ENCODE peak calls at places on chromosomes 5 and 9, in nine cellular contexts. One of them, this sample, is unnamed.

GRCh38 chr9:132078369-132079356 is 1.0 kb downstream of the MED27 start:
- DNase-seq in brain microvascular endothelial cell: no peak
- DNase-seq in endothelial cell: no peak
- DNase-seq in body of pancreas: peak
- DNase-seq in T-helper 1 cell: no peak
- DNase-seq in RWPE1: peak
- DNase-seq in adrenal gland: peak
- DNase-seq in COR-L47: peak
- DNase-seq in lung microvascular endothelial cell: no peak
- DNase-seq in this sample: peak

GRCh38 chr9:117744856-117745389 is 40.7 kb downstream of the TLR4 start:
- DNase-seq in brain microvascular endothelial cell: no peak
- DNase-seq in endothelial cell: peak
- DNase-seq in body of pancreas: peak
- DNase-seq in T-helper 1 cell: no peak
- DNase-seq in RWPE1: peak
- DNase-seq in adrenal gland: no peak
- DNase-seq in COR-L47: no peak
- DNase-seq in lung microvascular endothelial cell: peak
- DNase-seq in this sample: no peak

GRCh38 chr9:113516840-113517577 is 53.5 kb downstream of the RGS3 start:
- DNase-seq in brain microvascular endothelial cell: no peak
- DNase-seq in endothelial cell: no peak
- DNase-seq in body of pancreas: no peak
- DNase-seq in T-helper 1 cell: peak
- DNase-seq in RWPE1: no peak
- DNase-seq in adrenal gland: no peak
- DNase-seq in COR-L47: no peak
- DNase-seq in lung microvascular endothelial cell: no peak
- DNase-seq in this sample: peak

GRCh38 chr9:1429328-1429727 is 379.2 kb downstream of the DMRT2 start:
- DNase-seq in brain microvascular endothelial cell: no peak
- DNase-seq in endothelial cell: peak
- DNase-seq in body of pancreas: peak
- DNase-seq in T-helper 1 cell: no peak
- DNase-seq in RWPE1: no peak
- DNase-seq in adrenal gland: no peak
- DNase-seq in COR-L47: no peak
- DNase-seq in lung microvascular endothelial cell: no peak
- DNase-seq in this sample: no peak

GRCh38 chr5:17735771-17736170 is 101.5 kb downstream of the TAF11L14 start:
- DNase-seq in brain microvascular endothelial cell: no peak
- DNase-seq in endothelial cell: no peak
- DNase-seq in body of pancreas: no peak
- DNase-seq in T-helper 1 cell: no peak
- DNase-seq in RWPE1: no peak
- DNase-seq in adrenal gland: no peak
- DNase-seq in COR-L47: no peak
- DNase-seq in lung microvascular endothelial cell: no peak
- DNase-seq in this sample: no peak

GRCh38 chr5:62779010-62779422 is 200.4 kb downstream of the LRRC70 start:
- DNase-seq in brain microvascular endothelial cell: peak
- DNase-seq in endothelial cell: peak
- DNase-seq in body of pancreas: peak
- DNase-seq in T-helper 1 cell: no peak
- DNase-seq in RWPE1: peak
- DNase-seq in adrenal gland: peak
- DNase-seq in COR-L47: peak
- DNase-seq in lung microvascular endothelial cell: peak
- DNase-seq in this sample: peak

GRCh38 chr5:96936431-96937221 is 746 bp downstream of the LNPEP start:
- DNase-seq in brain microvascular endothelial cell: no peak
- DNase-seq in endothelial cell: peak
- DNase-seq in body of pancreas: peak
- DNase-seq in T-helper 1 cell: peak
- DNase-seq in RWPE1: peak
- DNase-seq in adrenal gland: peak
- DNase-seq in COR-L47: no peak
- DNase-seq in lung microvascular endothelial cell: peak
- DNase-seq in this sample: peak

GRCh38 chr5:74765201-74765600 is 1.7 kb downstream of the GFM2 start:
- DNase-seq in brain microvascular endothelial cell: no peak
- DNase-seq in endothelial cell: no peak
- DNase-seq in body of pancreas: no peak
- DNase-seq in T-helper 1 cell: no peak
- DNase-seq in RWPE1: peak
- DNase-seq in adrenal gland: no peak
- DNase-seq in COR-L47: peak
- DNase-seq in lung microvascular endothelial cell: peak
- DNase-seq in this sample: no peak

GRCh38 chr9:79663299-79663698 is 91.5 kb downstream of the TLE4 start:
- DNase-seq in brain microvascular endothelial cell: no peak
- DNase-seq in endothelial cell: no peak
- DNase-seq in body of pancreas: no peak
- DNase-seq in T-helper 1 cell: no peak
- DNase-seq in RWPE1: no peak
- DNase-seq in adrenal gland: no peak
- DNase-seq in COR-L47: no peak
- DNase-seq in lung microvascular endothelial cell: no peak
- DNase-seq in this sample: no peak

GRCh38 chr5:120405923-120406322 is 58.2 kb upstream of the PRR16 start:
- DNase-seq in brain microvascular endothelial cell: peak
- DNase-seq in endothelial cell: no peak
- DNase-seq in body of pancreas: no peak
- DNase-seq in T-helper 1 cell: no peak
- DNase-seq in RWPE1: no peak
- DNase-seq in adrenal gland: no peak
- DNase-seq in COR-L47: no peak
- DNase-seq in lung microvascular endothelial cell: peak
- DNase-seq in this sample: peak

GRCh38 chr9:29203216-29203930 is 1630.1 kb upstream of the C9orf72 start:
- DNase-seq in brain microvascular endothelial cell: no peak
- DNase-seq in endothelial cell: no peak
- DNase-seq in body of pancreas: no peak
- DNase-seq in T-helper 1 cell: no peak
- DNase-seq in RWPE1: no peak
- DNase-seq in adrenal gland: no peak
- DNase-seq in COR-L47: no peak
- DNase-seq in lung microvascular endothelial cell: no peak
- DNase-seq in this sample: no peak

GRCh38 chr5:15929616-15930303 is 249.8 kb downstream of the MARCHF11 start:
- DNase-seq in brain microvascular endothelial cell: no peak
- DNase-seq in endothelial cell: no peak
- DNase-seq in body of pancreas: no peak
- DNase-seq in T-helper 1 cell: no peak
- DNase-seq in RWPE1: no peak
- DNase-seq in adrenal gland: no peak
- DNase-seq in COR-L47: no peak
- DNase-seq in lung microvascular endothelial cell: no peak
- DNase-seq in this sample: no peak

GRCh38 chr5:170284231-170284630 is 13.3 kb downstream of the LCP2 start:
- DNase-seq in brain microvascular endothelial cell: no peak
- DNase-seq in endothelial cell: no peak
- DNase-seq in body of pancreas: no peak
- DNase-seq in T-helper 1 cell: no peak
- DNase-seq in RWPE1: no peak
- DNase-seq in adrenal gland: no peak
- DNase-seq in COR-L47: no peak
- DNase-seq in lung microvascular endothelial cell: no peak
- DNase-seq in this sample: no peak

GRCh38 chr9:75941577-75942311 is 51.3 kb downstream of the PCSK5 start:
- DNase-seq in brain microvascular endothelial cell: no peak
- DNase-seq in endothelial cell: no peak
- DNase-seq in body of pancreas: no peak
- DNase-seq in T-helper 1 cell: no peak
- DNase-seq in RWPE1: no peak
- DNase-seq in adrenal gland: no peak
- DNase-seq in COR-L47: no peak
- DNase-seq in lung microvascular endothelial cell: no peak
- DNase-seq in this sample: no peak

GRCh38 chr9:136624184-136624951 is 38.3 kb upstream of the EGFL7 start:
- DNase-seq in brain microvascular endothelial cell: no peak
- DNase-seq in endothelial cell: no peak
- DNase-seq in body of pancreas: no peak
- DNase-seq in T-helper 1 cell: no peak
- DNase-seq in RWPE1: peak
- DNase-seq in adrenal gland: no peak
- DNase-seq in COR-L47: no peak
- DNase-seq in lung microvascular endothelial cell: no peak
- DNase-seq in this sample: peak

GRCh38 chr5:66655395-66656324 is 59.5 kb downstream of the MAST4 start:
- DNase-seq in brain microvascular endothelial cell: peak
- DNase-seq in endothelial cell: no peak
- DNase-seq in body of pancreas: peak
- DNase-seq in T-helper 1 cell: no peak
- DNase-seq in RWPE1: no peak
- DNase-seq in adrenal gland: no peak
- DNase-seq in COR-L47: peak
- DNase-seq in lung microvascular endothelial cell: no peak
- DNase-seq in this sample: no peak

GRCh38 chr5:149220750-149221149 is 50.9 kb upstream of the AFAP1L1 start:
- DNase-seq in brain microvascular endothelial cell: no peak
- DNase-seq in endothelial cell: no peak
- DNase-seq in body of pancreas: no peak
- DNase-seq in T-helper 1 cell: no peak
- DNase-seq in RWPE1: no peak
- DNase-seq in adrenal gland: no peak
- DNase-seq in COR-L47: no peak
- DNase-seq in lung microvascular endothelial cell: peak
- DNase-seq in this sample: no peak

GRCh38 chr5:124755565-124755964 is 9.1 kb upstream of the ZNF608 start:
- DNase-seq in brain microvascular endothelial cell: no peak
- DNase-seq in endothelial cell: no peak
- DNase-seq in body of pancreas: no peak
- DNase-seq in T-helper 1 cell: no peak
- DNase-seq in RWPE1: peak
- DNase-seq in adrenal gland: no peak
- DNase-seq in COR-L47: peak
- DNase-seq in lung microvascular endothelial cell: peak
- DNase-seq in this sample: no peak

GRCh38 chr5:169009171-169009570 is 291.8 kb downstream of the SLIT3 start:
- DNase-seq in brain microvascular endothelial cell: no peak
- DNase-seq in endothelial cell: no peak
- DNase-seq in body of pancreas: no peak
- DNase-seq in T-helper 1 cell: no peak
- DNase-seq in RWPE1: no peak
- DNase-seq in adrenal gland: no peak
- DNase-seq in COR-L47: no peak
- DNase-seq in lung microvascular endothelial cell: no peak
- DNase-seq in this sample: peak

GRCh38 chr5:84303315-84303714 is 81.4 kb downstream of the EDIL3 start:
- DNase-seq in brain microvascular endothelial cell: no peak
- DNase-seq in endothelial cell: no peak
- DNase-seq in body of pancreas: no peak
- DNase-seq in T-helper 1 cell: no peak
- DNase-seq in RWPE1: peak
- DNase-seq in adrenal gland: no peak
- DNase-seq in COR-L47: no peak
- DNase-seq in lung microvascular endothelial cell: peak
- DNase-seq in this sample: peak

GRCh38 chr9:79023134-79023577 is 548.6 kb upstream of the TLE4 start:
- DNase-seq in brain microvascular endothelial cell: peak
- DNase-seq in endothelial cell: no peak
- DNase-seq in body of pancreas: no peak
- DNase-seq in T-helper 1 cell: no peak
- DNase-seq in RWPE1: peak
- DNase-seq in adrenal gland: no peak
- DNase-seq in COR-L47: no peak
- DNase-seq in lung microvascular endothelial cell: peak
- DNase-seq in this sample: peak

GRCh38 chr9:125700791-125701190 is 6.2 kb downstream of the MAPKAP1 start:
- DNase-seq in brain microvascular endothelial cell: no peak
- DNase-seq in endothelial cell: no peak
- DNase-seq in body of pancreas: no peak
- DNase-seq in T-helper 1 cell: no peak
- DNase-seq in RWPE1: no peak
- DNase-seq in adrenal gland: no peak
- DNase-seq in COR-L47: no peak
- DNase-seq in lung microvascular endothelial cell: peak
- DNase-seq in this sample: peak

GRCh38 chr5:174311531-174312269 is 266.2 kb downstream of the NSG2 start:
- DNase-seq in brain microvascular endothelial cell: peak
- DNase-seq in endothelial cell: peak
- DNase-seq in body of pancreas: peak
- DNase-seq in T-helper 1 cell: no peak
- DNase-seq in RWPE1: peak
- DNase-seq in adrenal gland: peak
- DNase-seq in COR-L47: peak
- DNase-seq in lung microvascular endothelial cell: peak
- DNase-seq in this sample: peak

GRCh38 chr5:91638010-91638409 is 254.9 kb upstream of the ARRDC3 start:
- DNase-seq in brain microvascular endothelial cell: no peak
- DNase-seq in endothelial cell: no peak
- DNase-seq in body of pancreas: no peak
- DNase-seq in T-helper 1 cell: no peak
- DNase-seq in RWPE1: no peak
- DNase-seq in adrenal gland: no peak
- DNase-seq in COR-L47: no peak
- DNase-seq in lung microvascular endothelial cell: no peak
- DNase-seq in this sample: no peak